ENCODE peak calls at places on chromosomes 6 and 20, in seven cellular contexts. One of them, this sample, is unnamed.

GRCh38 chr20:56697476-56697875 is 68.4 kb downstream of the TFAP2C start:
- DNase-seq in progenitor cell of endocrine pancreas: no peak
- DNase-seq in spleen: no peak
- DNase-seq in GM20000: no peak
- DNase-seq in CD8-positive, alpha-beta T cell: no peak
- DNase-seq in fibroblast of pulmonary artery: no peak
- DNase-seq in breast epithelium: no peak
- DNase-seq in this sample: no peak

GRCh38 chr6:122947355-122947754 is 48.7 kb upstream of the CLVS2 start:
- DNase-seq in progenitor cell of endocrine pancreas: no peak
- DNase-seq in spleen: no peak
- DNase-seq in GM20000: no peak
- DNase-seq in CD8-positive, alpha-beta T cell: no peak
- DNase-seq in fibroblast of pulmonary artery: peak; percentile 35
- DNase-seq in breast epithelium: no peak
- DNase-seq in this sample: peak; percentile 5

GRCh38 chr6:167795321-167795811 is 31.3 kb upstream of the AFDN start:
- DNase-seq in progenitor cell of endocrine pancreas: no peak
- DNase-seq in spleen: peak; percentile 67
- DNase-seq in GM20000: no peak
- DNase-seq in CD8-positive, alpha-beta T cell: no peak
- DNase-seq in fibroblast of pulmonary artery: no peak
- DNase-seq in breast epithelium: no peak
- DNase-seq in this sample: no peak

GRCh38 chr6:71419217-71419953 is 130.8 kb downstream of the OGFRL1 start:
- DNase-seq in progenitor cell of endocrine pancreas: no peak
- DNase-seq in spleen: peak; percentile 70
- DNase-seq in GM20000: no peak
- DNase-seq in CD8-positive, alpha-beta T cell: no peak
- DNase-seq in fibroblast of pulmonary artery: peak; percentile 37
- DNase-seq in breast epithelium: no peak
- DNase-seq in this sample: no peak

GRCh38 chr20:8385247-8385646 is 253.2 kb downstream of the PLCB1 start:
- DNase-seq in progenitor cell of endocrine pancreas: no peak
- DNase-seq in spleen: no peak
- DNase-seq in GM20000: no peak
- DNase-seq in CD8-positive, alpha-beta T cell: no peak
- DNase-seq in fibroblast of pulmonary artery: peak; percentile 54
- DNase-seq in breast epithelium: no peak
- DNase-seq in this sample: no peak

GRCh38 chr20:63696311-63696627 is 183 bp upstream of the TNFRSF6B start:
- DNase-seq in progenitor cell of endocrine pancreas: no peak
- DNase-seq in spleen: peak; percentile 88
- DNase-seq in GM20000: peak; percentile 51
- DNase-seq in CD8-positive, alpha-beta T cell: no peak
- DNase-seq in fibroblast of pulmonary artery: no peak
- DNase-seq in breast epithelium: no peak
- DNase-seq in this sample: no peak

GRCh38 chr6:83867527-83868161 is 8.2 kb downstream of the CYB5R4 start:
- DNase-seq in progenitor cell of endocrine pancreas: no peak
- DNase-seq in spleen: peak; percentile 85
- DNase-seq in GM20000: no peak
- DNase-seq in CD8-positive, alpha-beta T cell: no peak
- DNase-seq in fibroblast of pulmonary artery: peak; percentile 94
- DNase-seq in breast epithelium: no peak
- DNase-seq in this sample: no peak

GRCh38 chr6:39790772-39791171 is 1.4 kb upstream of the DAAM2 start:
- DNase-seq in progenitor cell of endocrine pancreas: no peak
- DNase-seq in spleen: no peak
- DNase-seq in GM20000: no peak
- DNase-seq in CD8-positive, alpha-beta T cell: no peak
- DNase-seq in fibroblast of pulmonary artery: no peak
- DNase-seq in breast epithelium: no peak
- DNase-seq in this sample: no peak

GRCh38 chr6:50128420-50129005 is 78.8 kb upstream of the DEFB112 start:
- DNase-seq in progenitor cell of endocrine pancreas: no peak
- DNase-seq in spleen: no peak
- DNase-seq in GM20000: peak; percentile 6
- DNase-seq in CD8-positive, alpha-beta T cell: no peak
- DNase-seq in fibroblast of pulmonary artery: peak; percentile 40
- DNase-seq in breast epithelium: no peak
- DNase-seq in this sample: peak; percentile 16

GRCh38 chr20:21387528-21387927 is 9.8 kb downstream of the NKX2-4 start:
- DNase-seq in progenitor cell of endocrine pancreas: no peak
- DNase-seq in spleen: no peak
- DNase-seq in GM20000: no peak
- DNase-seq in CD8-positive, alpha-beta T cell: no peak
- DNase-seq in fibroblast of pulmonary artery: no peak
- DNase-seq in breast epithelium: no peak
- DNase-seq in this sample: no peak

GRCh38 chr6:14620522-14620921 is 502.9 kb downstream of the CD83 start:
- DNase-seq in progenitor cell of endocrine pancreas: no peak
- DNase-seq in spleen: no peak
- DNase-seq in GM20000: no peak
- DNase-seq in CD8-positive, alpha-beta T cell: no peak
- DNase-seq in fibroblast of pulmonary artery: no peak
- DNase-seq in breast epithelium: no peak
- DNase-seq in this sample: no peak

GRCh38 chr6:32116674-32117073 is 7.5 kb upstream of the TNXB start:
- DNase-seq in progenitor cell of endocrine pancreas: no peak
- DNase-seq in spleen: no peak
- DNase-seq in GM20000: no peak
- DNase-seq in CD8-positive, alpha-beta T cell: no peak
- DNase-seq in fibroblast of pulmonary artery: no peak
- DNase-seq in breast epithelium: no peak
- DNase-seq in this sample: no peak

GRCh38 chr6:13574149-13574570 is 241 bp upstream of the SIRT5 start:
- DNase-seq in progenitor cell of endocrine pancreas: peak; percentile 94
- DNase-seq in spleen: peak; percentile 98
- DNase-seq in GM20000: peak; percentile 97
- DNase-seq in CD8-positive, alpha-beta T cell: peak; percentile 84
- DNase-seq in fibroblast of pulmonary artery: peak; percentile 93
- DNase-seq in breast epithelium: peak; percentile 86
- DNase-seq in this sample: peak; percentile 96

GRCh38 chr20:49890651-49891361 is 24.5 kb downstream of the SPATA2 start:
- DNase-seq in progenitor cell of endocrine pancreas: no peak
- DNase-seq in spleen: peak; percentile 69
- DNase-seq in GM20000: no peak
- DNase-seq in CD8-positive, alpha-beta T cell: no peak
- DNase-seq in fibroblast of pulmonary artery: no peak
- DNase-seq in breast epithelium: no peak
- DNase-seq in this sample: no peak

GRCh38 chr6:157407637-157408036 is 26.6 kb downstream of the ZDHHC14 start:
- DNase-seq in progenitor cell of endocrine pancreas: no peak
- DNase-seq in spleen: no peak
- DNase-seq in GM20000: no peak
- DNase-seq in CD8-positive, alpha-beta T cell: no peak
- DNase-seq in fibroblast of pulmonary artery: no peak
- DNase-seq in breast epithelium: no peak
- DNase-seq in this sample: no peak

GRCh38 chr6:113631616-113632015 is 225.5 kb upstream of the MARCKS start:
- DNase-seq in progenitor cell of endocrine pancreas: no peak
- DNase-seq in spleen: no peak
- DNase-seq in GM20000: no peak
- DNase-seq in CD8-positive, alpha-beta T cell: no peak
- DNase-seq in fibroblast of pulmonary artery: no peak
- DNase-seq in breast epithelium: no peak
- DNase-seq in this sample: no peak
- TF ChIP-seq CTCF in progenitor cell of endocrine pancreas: no peak
- TF ChIP-seq CTCF in spleen: no peak
- TF ChIP-seq CTCF in GM20000: no peak
- TF ChIP-seq CTCF in CD8-positive, alpha-beta T cell: no peak
- TF ChIP-seq CTCF in fibroblast of pulmonary artery: no peak
- TF ChIP-seq CTCF in breast epithelium: no peak
- TF ChIP-seq CTCF in this sample: no peak

GRCh38 chr6:113488812-113489685 is 368.1 kb upstream of the MARCKS start:
- DNase-seq in progenitor cell of endocrine pancreas: no peak
- DNase-seq in spleen: no peak
- DNase-seq in GM20000: no peak
- DNase-seq in CD8-positive, alpha-beta T cell: no peak
- DNase-seq in fibroblast of pulmonary artery: no peak
- DNase-seq in breast epithelium: no peak
- DNase-seq in this sample: no peak
- TF ChIP-seq CTCF in progenitor cell of endocrine pancreas: no peak
- TF ChIP-seq CTCF in spleen: no peak
- TF ChIP-seq CTCF in GM20000: no peak
- TF ChIP-seq CTCF in CD8-positive, alpha-beta T cell: no peak
- TF ChIP-seq CTCF in fibroblast of pulmonary artery: peak; percentile 8
- TF ChIP-seq CTCF in breast epithelium: no peak
- TF ChIP-seq CTCF in this sample: no peak

DNA sequence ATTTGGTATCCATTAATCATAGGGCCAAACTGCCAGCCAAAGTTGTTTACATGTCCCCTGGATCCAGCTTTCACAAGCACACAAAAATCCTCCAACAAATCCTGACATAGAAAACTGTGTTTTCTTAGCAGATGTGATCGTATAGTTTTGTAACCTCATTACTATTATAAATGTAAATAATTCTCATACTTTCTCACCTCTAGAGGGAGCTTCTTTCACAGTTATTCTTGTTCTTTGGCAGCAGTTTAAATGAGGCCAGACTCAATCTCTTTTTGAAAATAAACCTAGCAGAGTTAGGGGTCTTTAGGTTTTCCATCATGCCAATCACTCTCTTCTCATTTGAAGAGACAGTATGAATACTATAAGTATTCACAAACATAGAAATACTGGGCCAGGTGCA is 17.0 kb upstream of the ZNF318 start:
- DNase-seq in progenitor cell of endocrine pancreas: no peak
- DNase-seq in spleen: no peak
- DNase-seq in GM20000: no peak
- DNase-seq in CD8-positive, alpha-beta T cell: no peak
- DNase-seq in fibroblast of pulmonary artery: no peak
- DNase-seq in breast epithelium: no peak
- DNase-seq in this sample: no peak
- TF ChIP-seq CTCF in progenitor cell of endocrine pancreas: peak; percentile 54
- TF ChIP-seq CTCF in spleen: no peak
- TF ChIP-seq CTCF in GM20000: no peak
- TF ChIP-seq CTCF in CD8-positive, alpha-beta T cell: no peak
- TF ChIP-seq CTCF in fibroblast of pulmonary artery: no peak
- TF ChIP-seq CTCF in breast epithelium: no peak
- TF ChIP-seq CTCF in this sample: no peak

DNA sequence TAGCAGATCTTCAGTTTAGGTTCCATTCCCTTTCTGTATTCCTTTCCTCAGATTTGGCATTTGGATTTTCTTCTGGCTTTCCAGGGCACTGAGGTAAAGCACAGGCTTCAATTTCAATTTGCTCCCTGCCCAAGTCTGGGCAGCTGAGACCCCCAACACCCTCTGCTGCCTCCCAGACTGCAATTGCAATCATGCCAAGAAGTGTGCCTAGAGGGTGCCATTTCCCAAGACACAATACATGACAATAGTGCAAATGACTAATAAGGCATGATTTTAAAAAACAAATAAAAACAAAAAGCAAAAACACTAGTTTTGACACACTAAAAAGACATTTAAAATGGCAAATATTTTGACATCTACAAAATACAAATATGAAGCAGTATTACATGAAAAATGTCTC is 364.8 kb downstream of the EPM2A start:
- DNase-seq in progenitor cell of endocrine pancreas: no peak
- DNase-seq in spleen: no peak
- DNase-seq in GM20000: no peak
- DNase-seq in CD8-positive, alpha-beta T cell: no peak
- DNase-seq in fibroblast of pulmonary artery: no peak
- DNase-seq in breast epithelium: no peak
- DNase-seq in this sample: no peak
- TF ChIP-seq CTCF in progenitor cell of endocrine pancreas: no peak
- TF ChIP-seq CTCF in spleen: no peak
- TF ChIP-seq CTCF in GM20000: no peak
- TF ChIP-seq CTCF in CD8-positive, alpha-beta T cell: no peak
- TF ChIP-seq CTCF in fibroblast of pulmonary artery: no peak
- TF ChIP-seq CTCF in breast epithelium: no peak
- TF ChIP-seq CTCF in this sample: no peak

DNA sequence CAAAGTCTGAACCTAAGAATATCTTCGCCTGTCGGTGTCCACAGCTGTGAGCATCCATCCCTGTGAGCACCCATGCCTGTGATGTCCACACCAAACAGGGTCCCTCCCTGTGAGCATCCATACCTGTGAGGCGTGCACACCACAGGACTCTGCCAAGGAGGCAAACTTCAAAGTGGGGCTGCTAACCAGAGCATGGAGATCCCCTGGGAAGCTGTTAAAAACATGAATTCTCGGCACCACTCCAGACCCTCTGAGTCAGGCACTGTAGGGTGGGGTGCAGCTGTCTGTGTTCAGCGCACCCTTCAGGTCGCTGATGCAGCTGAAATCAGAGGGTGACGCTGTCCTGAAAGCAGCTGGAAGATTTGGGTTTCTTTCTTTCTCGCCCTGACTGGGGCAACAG is 85.4 kb upstream of the NXT1 start:
- DNase-seq in progenitor cell of endocrine pancreas: no peak
- DNase-seq in spleen: peak; percentile 30
- DNase-seq in GM20000: no peak
- DNase-seq in CD8-positive, alpha-beta T cell: no peak
- DNase-seq in fibroblast of pulmonary artery: peak; percentile 47
- DNase-seq in breast epithelium: no peak
- DNase-seq in this sample: no peak
- TF ChIP-seq CTCF in progenitor cell of endocrine pancreas: no peak
- TF ChIP-seq CTCF in spleen: no peak
- TF ChIP-seq CTCF in GM20000: no peak
- TF ChIP-seq CTCF in CD8-positive, alpha-beta T cell: no peak
- TF ChIP-seq CTCF in fibroblast of pulmonary artery: no peak
- TF ChIP-seq CTCF in breast epithelium: no peak
- TF ChIP-seq CTCF in this sample: no peak

GRCh38 chr20:60024801-60025200 is 66.6 kb downstream of the CDH26 start:
- DNase-seq in progenitor cell of endocrine pancreas: no peak
- DNase-seq in spleen: no peak
- DNase-seq in GM20000: no peak
- DNase-seq in CD8-positive, alpha-beta T cell: no peak
- DNase-seq in fibroblast of pulmonary artery: no peak
- DNase-seq in breast epithelium: no peak
- DNase-seq in this sample: no peak
- TF ChIP-seq CTCF in progenitor cell of endocrine pancreas: no peak
- TF ChIP-seq CTCF in spleen: no peak
- TF ChIP-seq CTCF in GM20000: no peak
- TF ChIP-seq CTCF in CD8-positive, alpha-beta T cell: no peak
- TF ChIP-seq CTCF in fibroblast of pulmonary artery: no peak
- TF ChIP-seq CTCF in breast epithelium: no peak
- TF ChIP-seq CTCF in this sample: no peak

GRCh38 chr6:151451950-151452749 is at the start of gene RMND1:
- DNase-seq in progenitor cell of endocrine pancreas: peak; percentile 98
- DNase-seq in spleen: peak; percentile 100
- DNase-seq in GM20000: peak; percentile 98
- DNase-seq in CD8-positive, alpha-beta T cell: peak; percentile 98
- DNase-seq in fibroblast of pulmonary artery: peak; percentile 100
- DNase-seq in breast epithelium: peak; percentile 99
- DNase-seq in this sample: peak; percentile 97
- TF ChIP-seq CTCF in progenitor cell of endocrine pancreas: no peak
- TF ChIP-seq CTCF in spleen: no peak
- TF ChIP-seq CTCF in GM20000: no peak
- TF ChIP-seq CTCF in CD8-positive, alpha-beta T cell: no peak
- TF ChIP-seq CTCF in fibroblast of pulmonary artery: no peak
- TF ChIP-seq CTCF in breast epithelium: no peak
- TF ChIP-seq CTCF in this sample: no peak